ENCODE peak calls at places on chromosomes 13 and 19, in six cellular contexts. One of them, this sample, is unnamed.

GRCh38 chr19:3817761-3818160 is 31.6 kb upstream of the MATK start:
- DNase-seq in PC-3: no peak
- DNase-seq in endothelial cell of umbilical vein: no peak
- DNase-seq in cardiac muscle cell: no peak
- DNase-seq in heart left ventricle: no peak
- DNase-seq in fibroblast of lung: no peak
- DNase-seq in this sample: no peak

GRCh38 chr13:48144413-48145035 is 49.6 kb upstream of the MED4 start:
- DNase-seq in fibroblast of lung: no peak
- DNase-seq in PC-3: no peak
- DNase-seq in endothelial cell of umbilical vein: peak
- DNase-seq in heart left ventricle: peak
- DNase-seq in cardiac muscle cell: no peak
- DNase-seq in this sample: no peak

GRCh38 chr19:40716031-40716654 is 543 bp downstream of the COQ8B start:
- DNase-seq in cardiac muscle cell: no peak
- DNase-seq in PC-3: peak
- DNase-seq in endothelial cell of umbilical vein: peak
- DNase-seq in fibroblast of lung: no peak
- DNase-seq in heart left ventricle: no peak
- DNase-seq in this sample: no peak

GRCh38 chr13:33229446-33230177 is 55.9 kb downstream of the STARD13 start:
- DNase-seq in heart left ventricle: no peak
- DNase-seq in cardiac muscle cell: no peak
- DNase-seq in PC-3: no peak
- DNase-seq in fibroblast of lung: no peak
- DNase-seq in endothelial cell of umbilical vein: no peak
- DNase-seq in this sample: no peak

GRCh38 chr13:62663767-62664166 is 1248.1 kb upstream of the PCDH20 start:
- DNase-seq in heart left ventricle: no peak
- DNase-seq in endothelial cell of umbilical vein: no peak
- DNase-seq in fibroblast of lung: no peak
- DNase-seq in cardiac muscle cell: no peak
- DNase-seq in PC-3: no peak
- DNase-seq in this sample: no peak

GRCh38 chr13:27569405-27569804 is 50.9 kb downstream of the LNX2 start:
- DNase-seq in cardiac muscle cell: no peak
- DNase-seq in endothelial cell of umbilical vein: no peak
- DNase-seq in heart left ventricle: no peak
- DNase-seq in PC-3: no peak
- DNase-seq in fibroblast of lung: no peak
- DNase-seq in this sample: no peak

GRCh38 chr13:30151398-30151797 is 156.0 kb downstream of the KATNAL1 start:
- DNase-seq in cardiac muscle cell: no peak
- DNase-seq in fibroblast of lung: no peak
- DNase-seq in endothelial cell of umbilical vein: no peak
- DNase-seq in PC-3: no peak
- DNase-seq in heart left ventricle: no peak
- DNase-seq in this sample: no peak

GRCh38 chr13:51764184-51765141 is 39.5 kb downstream of the DHRS12 start:
- DNase-seq in PC-3: peak
- DNase-seq in fibroblast of lung: peak
- DNase-seq in cardiac muscle cell: peak
- DNase-seq in heart left ventricle: peak
- DNase-seq in endothelial cell of umbilical vein: peak
- DNase-seq in this sample: peak

GRCh38 chr13:99000137-99000536 is 22.3 kb upstream of the DOCK9 start:
- DNase-seq in fibroblast of lung: no peak
- DNase-seq in endothelial cell of umbilical vein: no peak
- DNase-seq in heart left ventricle: no peak
- DNase-seq in cardiac muscle cell: no peak
- DNase-seq in PC-3: no peak
- DNase-seq in this sample: no peak

GRCh38 chr19:5048091-5048726 is 79.3 kb downstream of the KDM4B start:
- DNase-seq in PC-3: peak
- DNase-seq in heart left ventricle: peak
- DNase-seq in cardiac muscle cell: peak
- DNase-seq in endothelial cell of umbilical vein: peak
- DNase-seq in fibroblast of lung: peak
- DNase-seq in this sample: peak

GRCh38 chr19:44857837-44858236 is 11.7 kb downstream of the NECTIN2 start:
- DNase-seq in fibroblast of lung: no peak
- DNase-seq in endothelial cell of umbilical vein: no peak
- DNase-seq in PC-3: no peak
- DNase-seq in heart left ventricle: no peak
- DNase-seq in cardiac muscle cell: no peak
- DNase-seq in this sample: no peak

GRCh38 chr13:102028846-102029245 is 373.0 kb downstream of the FGF14 start:
- DNase-seq in endothelial cell of umbilical vein: no peak
- DNase-seq in PC-3: no peak
- DNase-seq in fibroblast of lung: no peak
- DNase-seq in heart left ventricle: no peak
- DNase-seq in cardiac muscle cell: no peak
- DNase-seq in this sample: no peak

GRCh38 chr19:42069619-42070293 is at the start of gene GRIK5:
- DNase-seq in fibroblast of lung: no peak
- DNase-seq in endothelial cell of umbilical vein: no peak
- DNase-seq in cardiac muscle cell: peak
- DNase-seq in PC-3: no peak
- DNase-seq in heart left ventricle: no peak
- DNase-seq in this sample: no peak

GRCh38 chr19:42191855-42192254 is 25.6 kb downstream of the DEDD2 start:
- DNase-seq in endothelial cell of umbilical vein: no peak
- DNase-seq in cardiac muscle cell: no peak
- DNase-seq in PC-3: peak
- DNase-seq in heart left ventricle: no peak
- DNase-seq in fibroblast of lung: peak
- DNase-seq in this sample: no peak

GRCh38 chr19:2533686-2534085 is 57.8 kb downstream of the GADD45B start:
- DNase-seq in fibroblast of lung: no peak
- DNase-seq in endothelial cell of umbilical vein: peak
- DNase-seq in heart left ventricle: no peak
- DNase-seq in PC-3: peak
- DNase-seq in cardiac muscle cell: no peak
- DNase-seq in this sample: no peak

GRCh38 chr13:97248243-97248642 is 26.1 kb downstream of the MBNL2 start:
- DNase-seq in cardiac muscle cell: no peak
- DNase-seq in endothelial cell of umbilical vein: no peak
- DNase-seq in PC-3: no peak
- DNase-seq in fibroblast of lung: no peak
- DNase-seq in heart left ventricle: no peak
- DNase-seq in this sample: no peak

GRCh38 chr19:5250127-5250659 is 90.4 kb downstream of the PTPRS start:
- DNase-seq in PC-3: no peak
- DNase-seq in endothelial cell of umbilical vein: no peak
- DNase-seq in heart left ventricle: peak
- DNase-seq in cardiac muscle cell: no peak
- DNase-seq in fibroblast of lung: no peak
- DNase-seq in this sample: peak

GRCh38 chr13:77832339-77833100 is 86.1 kb downstream of the EDNRB start:
- DNase-seq in PC-3: no peak
- DNase-seq in cardiac muscle cell: no peak
- DNase-seq in endothelial cell of umbilical vein: no peak
- DNase-seq in fibroblast of lung: peak
- DNase-seq in heart left ventricle: no peak
- DNase-seq in this sample: no peak

GRCh38 chr19:46634656-46635218 is 1.3 kb downstream of the GNG8 start:
- DNase-seq in endothelial cell of umbilical vein: no peak
- DNase-seq in fibroblast of lung: no peak
- DNase-seq in PC-3: no peak
- DNase-seq in heart left ventricle: no peak
- DNase-seq in cardiac muscle cell: no peak
- DNase-seq in this sample: no peak

GRCh38 chr13:102830646-102831045 is 15.2 kb upstream of the ERCC5 start:
- DNase-seq in endothelial cell of umbilical vein: no peak
- DNase-seq in cardiac muscle cell: no peak
- DNase-seq in fibroblast of lung: peak
- DNase-seq in PC-3: peak
- DNase-seq in heart left ventricle: no peak
- DNase-seq in this sample: no peak

GRCh38 chr19:41637484-41637883 is 10.6 kb upstream of the CEACAM4 start:
- DNase-seq in cardiac muscle cell: no peak
- DNase-seq in endothelial cell of umbilical vein: no peak
- DNase-seq in fibroblast of lung: no peak
- DNase-seq in heart left ventricle: no peak
- DNase-seq in PC-3: no peak
- DNase-seq in this sample: no peak

GRCh38 chr13:105969761-105970160 is 565.7 kb downstream of the EFNB2 start:
- DNase-seq in endothelial cell of umbilical vein: no peak
- DNase-seq in cardiac muscle cell: no peak
- DNase-seq in PC-3: peak
- DNase-seq in heart left ventricle: no peak
- DNase-seq in fibroblast of lung: peak
- DNase-seq in this sample: no peak

GRCh38 chr19:10283786-10284540 is 2.8 kb upstream of the ICAM4 start:
- DNase-seq in fibroblast of lung: no peak
- DNase-seq in endothelial cell of umbilical vein: no peak
- DNase-seq in PC-3: no peak
- DNase-seq in cardiac muscle cell: no peak
- DNase-seq in heart left ventricle: no peak
- DNase-seq in this sample: no peak

GRCh38 chr19:15640294-15640903 is at the start of gene CYP4F3:
- DNase-seq in fibroblast of lung: no peak
- DNase-seq in cardiac muscle cell: no peak
- DNase-seq in PC-3: peak
- DNase-seq in heart left ventricle: peak
- DNase-seq in endothelial cell of umbilical vein: no peak
- DNase-seq in this sample: peak

GRCh38 chr19:778910-779653 is 18.2 kb upstream of the PTBP1 start:
- DNase-seq in heart left ventricle: no peak
- DNase-seq in cardiac muscle cell: no peak
- DNase-seq in fibroblast of lung: peak
- DNase-seq in PC-3: peak
- DNase-seq in endothelial cell of umbilical vein: peak
- DNase-seq in this sample: no peak

GRCh38 chr19:38839816-38840582 is 8.4 kb upstream of the ECH1 start:
- DNase-seq in heart left ventricle: no peak
- DNase-seq in fibroblast of lung: peak
- DNase-seq in PC-3: no peak
- DNase-seq in cardiac muscle cell: no peak
- DNase-seq in endothelial cell of umbilical vein: no peak
- DNase-seq in this sample: no peak

GRCh38 chr19:10617409-10618121 is 7.8 kb upstream of the SLC44A2 start:
- DNase-seq in PC-3: peak
- DNase-seq in cardiac muscle cell: no peak
- DNase-seq in fibroblast of lung: peak
- DNase-seq in heart left ventricle: no peak
- DNase-seq in endothelial cell of umbilical vein: no peak
- DNase-seq in this sample: no peak

GRCh38 chr13:71867101-71867814 is at the start of gene DACH1:
- DNase-seq in PC-3: peak
- DNase-seq in heart left ventricle: peak
- DNase-seq in fibroblast of lung: peak
- DNase-seq in endothelial cell of umbilical vein: peak
- DNase-seq in cardiac muscle cell: peak
- DNase-seq in this sample: peak

GRCh38 chr19:55688422-55689218 is 13.6 kb downstream of the EPN1 start:
- DNase-seq in endothelial cell of umbilical vein: no peak
- DNase-seq in cardiac muscle cell: no peak
- DNase-seq in fibroblast of lung: no peak
- DNase-seq in heart left ventricle: peak
- DNase-seq in PC-3: no peak
- DNase-seq in this sample: peak

GRCh38 chr13:39040206-39040605 is 1.9 kb downstream of the NHLRC3 start:
- DNase-seq in PC-3: no peak
- DNase-seq in endothelial cell of umbilical vein: no peak
- DNase-seq in fibroblast of lung: no peak
- DNase-seq in heart left ventricle: no peak
- DNase-seq in cardiac muscle cell: no peak
- DNase-seq in this sample: no peak

GRCh38 chr13:27658569-27658968 is 36.9 kb downstream of the POLR1D start:
- DNase-seq in heart left ventricle: no peak
- DNase-seq in fibroblast of lung: peak
- DNase-seq in PC-3: peak
- DNase-seq in cardiac muscle cell: no peak
- DNase-seq in endothelial cell of umbilical vein: peak
- DNase-seq in this sample: no peak

DNA sequence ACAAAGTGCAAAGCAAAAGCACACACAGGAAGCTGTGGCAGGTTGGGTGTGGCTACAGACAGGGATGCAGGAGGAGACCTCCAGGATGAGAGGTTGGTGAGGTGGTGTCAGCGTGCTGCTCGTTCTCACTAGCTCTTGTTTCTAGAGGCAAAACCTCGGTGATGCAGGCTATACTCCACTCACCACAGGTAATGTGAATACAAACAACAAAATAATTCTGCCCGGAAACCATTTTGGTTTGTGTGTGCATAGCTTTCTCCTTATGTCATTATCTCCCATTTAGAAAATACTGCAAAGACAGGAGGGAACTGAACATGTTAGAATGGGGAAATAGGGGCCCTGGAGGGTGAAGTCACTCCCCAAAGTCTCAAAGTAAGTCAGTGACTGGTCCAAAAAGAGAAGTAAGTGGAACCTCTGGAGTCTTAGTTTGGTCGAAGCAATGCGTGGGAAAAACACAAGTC is 9.4 kb downstream of the LCP1 start:
- DNase-seq in fibroblast of lung: no peak
- DNase-seq in endothelial cell of umbilical vein: no peak
- DNase-seq in PC-3: no peak
- DNase-seq in cardiac muscle cell: no peak
- DNase-seq in heart left ventricle: no peak
- DNase-seq in this sample: no peak
- H3K27ac ChIP-seq in fibroblast of lung: no peak
- H3K27ac ChIP-seq in endothelial cell of umbilical vein: no peak
- H3K27ac ChIP-seq in PC-3: no peak
- H3K27ac ChIP-seq in cardiac muscle cell: no peak
- H3K27ac ChIP-seq in heart left ventricle: peak
- H3K27ac ChIP-seq in this sample: no peak

GRCh38 chr19:14515501-14516047 is 2.6 kb downstream of the DNAJB1 start:
- DNase-seq in fibroblast of lung: no peak
- DNase-seq in heart left ventricle: no peak
- DNase-seq in endothelial cell of umbilical vein: no peak
- DNase-seq in PC-3: no peak
- DNase-seq in cardiac muscle cell: no peak
- DNase-seq in this sample: no peak
- H3K4me3 ChIP-seq in fibroblast of lung: peak
- H3K4me3 ChIP-seq in heart left ventricle: peak
- H3K4me3 ChIP-seq in endothelial cell of umbilical vein: no peak
- H3K4me3 ChIP-seq in PC-3: peak
- H3K4me3 ChIP-seq in cardiac muscle cell: no peak
- H3K4me3 ChIP-seq in this sample: no peak

GRCh38 chr19:52010674-52011073 is 2.7 kb upstream of the ZNF615 start:
- DNase-seq in fibroblast of lung: no peak
- DNase-seq in endothelial cell of umbilical vein: no peak
- DNase-seq in cardiac muscle cell: no peak
- DNase-seq in heart left ventricle: no peak
- DNase-seq in PC-3: no peak
- DNase-seq in this sample: no peak

GRCh38 chr19:52007805-52008557 is at the start of gene ZNF615:
- DNase-seq in cardiac muscle cell: peak
- DNase-seq in endothelial cell of umbilical vein: peak
- DNase-seq in fibroblast of lung: peak
- DNase-seq in heart left ventricle: peak
- DNase-seq in PC-3: peak
- DNase-seq in this sample: peak

GRCh38 chr19:52007436-52007804 is 591 bp downstream of the ZNF615 start:
- DNase-seq in fibroblast of lung: peak
- DNase-seq in cardiac muscle cell: peak
- DNase-seq in PC-3: no peak
- DNase-seq in endothelial cell of umbilical vein: no peak
- DNase-seq in heart left ventricle: no peak
- DNase-seq in this sample: no peak
- H3K27ac ChIP-seq in fibroblast of lung: peak
- H3K27ac ChIP-seq in cardiac muscle cell: peak
- H3K27ac ChIP-seq in PC-3: no peak
- H3K27ac ChIP-seq in endothelial cell of umbilical vein: no peak
- H3K27ac ChIP-seq in heart left ventricle: peak
- H3K27ac ChIP-seq in this sample: no peak

GRCh38 chr19:49017041-49017665 is at the start of gene LHB:
- DNase-seq in PC-3: no peak
- DNase-seq in heart left ventricle: no peak
- DNase-seq in endothelial cell of umbilical vein: no peak
- DNase-seq in cardiac muscle cell: no peak
- DNase-seq in fibroblast of lung: no peak
- DNase-seq in this sample: no peak
- H3K4me3 ChIP-seq in PC-3: peak
- H3K4me3 ChIP-seq in heart left ventricle: peak
- H3K4me3 ChIP-seq in endothelial cell of umbilical vein: peak
- H3K4me3 ChIP-seq in cardiac muscle cell: peak
- H3K4me3 ChIP-seq in fibroblast of lung: peak
- H3K4me3 ChIP-seq in this sample: peak